ENCODE peak calls at places on chromosomes 13 and 19, in nine cellular contexts. One of them, this sample, is unnamed.

GRCh38 chr19:5880604-5881078 is 10.3 kb upstream of the FUT5 start:
- DNase-seq in aorta: peak; percentile 83
- DNase-seq in RWPE2: no peak
- DNase-seq in neural progenitor cell: no peak
- DNase-seq in uterus: peak; percentile 51
- DNase-seq in upper lobe of right lung: peak; percentile 74
- DNase-seq in CD4-positive, alpha-beta memory T cell: no peak
- DNase-seq in prostate gland: peak; percentile 57
- DNase-seq in A673: no peak
- DNase-seq in this sample: peak; percentile 86

GRCh38 chr13:29817604-29818378 is 32.6 kb downstream of the UBL3 start:
- DNase-seq in uterus: no peak
- DNase-seq in CD4-positive, alpha-beta memory T cell: no peak
- DNase-seq in A673: no peak
- DNase-seq in RWPE2: no peak
- DNase-seq in aorta: no peak
- DNase-seq in neural progenitor cell: no peak
- DNase-seq in prostate gland: no peak
- DNase-seq in upper lobe of right lung: no peak
- DNase-seq in this sample: no peak

GRCh38 chr13:104004572-104004971 is 938.4 kb upstream of the SLC10A2 start:
- DNase-seq in aorta: no peak
- DNase-seq in neural progenitor cell: no peak
- DNase-seq in uterus: no peak
- DNase-seq in CD4-positive, alpha-beta memory T cell: no peak
- DNase-seq in A673: no peak
- DNase-seq in upper lobe of right lung: no peak
- DNase-seq in RWPE2: no peak
- DNase-seq in prostate gland: no peak
- DNase-seq in this sample: no peak

GRCh38 chr13:95267662-95268369 is 33.4 kb downstream of the ABCC4 start:
- DNase-seq in RWPE2: no peak
- DNase-seq in neural progenitor cell: no peak
- DNase-seq in prostate gland: peak; percentile 61
- DNase-seq in A673: peak; percentile 90
- DNase-seq in uterus: no peak
- DNase-seq in aorta: peak; percentile 60
- DNase-seq in CD4-positive, alpha-beta memory T cell: no peak
- DNase-seq in upper lobe of right lung: no peak
- DNase-seq in this sample: peak; percentile 88

GRCh38 chr13:65095118-65095517 is 2135.0 kb downstream of the PCDH9 start:
- DNase-seq in neural progenitor cell: no peak
- DNase-seq in CD4-positive, alpha-beta memory T cell: no peak
- DNase-seq in aorta: no peak
- DNase-seq in upper lobe of right lung: no peak
- DNase-seq in RWPE2: no peak
- DNase-seq in uterus: no peak
- DNase-seq in prostate gland: no peak
- DNase-seq in A673: no peak
- DNase-seq in this sample: no peak

GRCh38 chr13:97030705-97031452 is 36.6 kb upstream of the OXGR1 start:
- DNase-seq in upper lobe of right lung: no peak
- DNase-seq in prostate gland: no peak
- DNase-seq in uterus: no peak
- DNase-seq in A673: peak; percentile 56
- DNase-seq in RWPE2: no peak
- DNase-seq in neural progenitor cell: peak; percentile 28
- DNase-seq in aorta: no peak
- DNase-seq in CD4-positive, alpha-beta memory T cell: no peak
- DNase-seq in this sample: peak; percentile 16

GRCh38 chr13:30857018-30857417 is 49.1 kb upstream of the MEDAG start:
- DNase-seq in A673: no peak
- DNase-seq in aorta: no peak
- DNase-seq in prostate gland: no peak
- DNase-seq in uterus: no peak
- DNase-seq in neural progenitor cell: no peak
- DNase-seq in CD4-positive, alpha-beta memory T cell: no peak
- DNase-seq in RWPE2: no peak
- DNase-seq in upper lobe of right lung: no peak
- DNase-seq in this sample: no peak

GRCh38 chr13:107867701-107868661 is 347.4 kb downstream of the LIG4 start:
- DNase-seq in prostate gland: no peak
- DNase-seq in aorta: peak; percentile 74
- DNase-seq in uterus: no peak
- DNase-seq in RWPE2: no peak
- DNase-seq in CD4-positive, alpha-beta memory T cell: no peak
- DNase-seq in neural progenitor cell: peak; percentile 83
- DNase-seq in upper lobe of right lung: peak; percentile 74
- DNase-seq in A673: peak; percentile 75
- DNase-seq in this sample: peak; percentile 12

GRCh38 chr13:111359237-111359915 is 38.9 kb downstream of the TEX29 start:
- DNase-seq in upper lobe of right lung: no peak
- DNase-seq in neural progenitor cell: peak; percentile 63
- DNase-seq in RWPE2: no peak
- DNase-seq in A673: no peak
- DNase-seq in aorta: no peak
- DNase-seq in CD4-positive, alpha-beta memory T cell: no peak
- DNase-seq in prostate gland: no peak
- DNase-seq in uterus: no peak
- DNase-seq in this sample: no peak

DNA sequence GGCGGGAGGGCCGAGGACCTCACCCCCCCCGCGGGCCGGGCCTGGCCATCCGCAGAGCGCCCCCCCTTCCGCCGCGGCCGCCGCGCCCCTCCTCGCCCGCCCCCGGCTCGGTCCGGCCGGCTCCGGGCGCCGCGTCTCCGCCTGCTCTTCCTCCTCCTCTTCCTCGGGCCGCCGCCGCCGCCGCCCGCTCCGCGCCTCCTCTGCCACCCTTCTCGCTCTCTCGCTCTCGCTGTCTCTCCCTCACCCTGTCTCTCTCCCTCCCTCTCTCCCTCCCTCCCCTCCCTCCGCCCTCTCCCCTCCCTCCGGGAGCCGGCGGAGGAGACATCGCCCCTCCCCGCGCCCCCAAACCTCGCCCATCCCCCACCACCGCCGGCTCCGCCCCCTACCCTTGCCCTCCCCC is at the start of gene SHANK1:
- DNase-seq in upper lobe of right lung: no peak
- DNase-seq in A673: peak; percentile 71
- DNase-seq in CD4-positive, alpha-beta memory T cell: no peak
- DNase-seq in aorta: no peak
- DNase-seq in neural progenitor cell: peak; percentile 64
- DNase-seq in RWPE2: no peak
- DNase-seq in uterus: no peak
- DNase-seq in prostate gland: no peak
- DNase-seq in this sample: no peak
- H3K4me1 ChIP-seq in upper lobe of right lung: no peaks in the 10 kb centered on the region
- H3K4me1 ChIP-seq in A673: peaks cover 54% of the 10 kb centered on the region
- H3K4me1 ChIP-seq in CD4-positive, alpha-beta memory T cell: no peaks in the 10 kb centered on the region
- H3K4me1 ChIP-seq in aorta: no peaks in the 10 kb centered on the region
- H3K4me1 ChIP-seq in neural progenitor cell: peaks cover 7% of the 10 kb centered on the region
- H3K4me1 ChIP-seq in RWPE2: no peaks in the 10 kb centered on the region
- H3K4me1 ChIP-seq in uterus: peaks cover 20% of the 10 kb centered on the region
- H3K4me1 ChIP-seq in prostate gland: peaks cover 4% of the 10 kb centered on the region
- H3K4me1 ChIP-seq in this sample: no peaks in the 10 kb centered on the region

GRCh38 chr19:19356901-19357566 is 36.4 kb downstream of the MAU2 start:
- DNase-seq in CD4-positive, alpha-beta memory T cell: no peak
- DNase-seq in A673: no peak
- DNase-seq in aorta: no peak
- DNase-seq in uterus: no peak
- DNase-seq in RWPE2: no peak
- DNase-seq in upper lobe of right lung: no peak
- DNase-seq in neural progenitor cell: no peak
- DNase-seq in prostate gland: no peak
- DNase-seq in this sample: no peak

GRCh38 chr19:19354007-19354406 is 33.4 kb downstream of the MAU2 start:
- DNase-seq in RWPE2: no peak
- DNase-seq in CD4-positive, alpha-beta memory T cell: no peak
- DNase-seq in upper lobe of right lung: no peak
- DNase-seq in neural progenitor cell: no peak
- DNase-seq in A673: no peak
- DNase-seq in prostate gland: no peak
- DNase-seq in uterus: no peak
- DNase-seq in aorta: no peak
- DNase-seq in this sample: no peak

GRCh38 chr19:19356500-19356899 is 35.9 kb downstream of the MAU2 start:
- DNase-seq in aorta: no peak
- DNase-seq in CD4-positive, alpha-beta memory T cell: no peak
- DNase-seq in A673: no peak
- DNase-seq in prostate gland: no peak
- DNase-seq in RWPE2: no peak
- DNase-seq in uterus: no peak
- DNase-seq in upper lobe of right lung: no peak
- DNase-seq in neural progenitor cell: no peak
- DNase-seq in this sample: no peak

GRCh38 chr19:19355606-19356139 is 35.0 kb downstream of the MAU2 start:
- DNase-seq in A673: no peak
- DNase-seq in upper lobe of right lung: no peak
- DNase-seq in aorta: no peak
- DNase-seq in uterus: no peak
- DNase-seq in prostate gland: no peak
- DNase-seq in neural progenitor cell: no peak
- DNase-seq in CD4-positive, alpha-beta memory T cell: no peak
- DNase-seq in RWPE2: no peak
- DNase-seq in this sample: no peak

DNA sequence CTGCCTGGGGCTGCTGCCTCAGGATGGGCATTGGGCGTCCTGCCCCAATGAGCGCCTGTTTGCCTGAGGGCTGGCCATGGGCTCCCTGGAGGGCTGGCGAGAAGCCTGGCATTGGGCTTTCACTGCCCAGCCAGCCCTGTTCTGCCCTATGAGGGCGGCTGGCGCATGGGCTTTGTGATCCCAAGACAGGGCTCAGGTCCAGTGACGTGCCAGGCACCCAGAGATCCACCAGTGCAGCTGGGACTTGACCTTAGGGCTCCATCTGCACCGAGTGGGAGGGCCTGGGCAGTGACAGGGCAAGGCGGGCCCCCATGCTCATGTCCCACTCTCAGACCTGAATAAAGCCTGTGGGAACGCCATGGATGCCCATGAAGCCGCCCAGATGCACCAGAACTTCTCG is 34.3 kb downstream of the MAU2 start:
- DNase-seq in A673: no peak
- DNase-seq in uterus: no peak
- DNase-seq in CD4-positive, alpha-beta memory T cell: no peak
- DNase-seq in prostate gland: no peak
- DNase-seq in neural progenitor cell: no peak
- DNase-seq in upper lobe of right lung: no peak
- DNase-seq in aorta: no peak
- DNase-seq in RWPE2: no peak
- DNase-seq in this sample: no peak
- H3K36me3 ChIP-seq in A673: peaks cover 41% of the 10 kb centered on the region
- H3K36me3 ChIP-seq in uterus: no peaks in the 10 kb centered on the region
- H3K36me3 ChIP-seq in CD4-positive, alpha-beta memory T cell: peaks cover 44% of the 10 kb centered on the region
- H3K36me3 ChIP-seq in prostate gland: peaks cover 30% of the 10 kb centered on the region
- H3K36me3 ChIP-seq in neural progenitor cell: no peaks in the 10 kb centered on the region
- H3K36me3 ChIP-seq in upper lobe of right lung: peaks cover 69% of the 10 kb centered on the region
- H3K36me3 ChIP-seq in aorta: no peaks in the 10 kb centered on the region
- H3K36me3 ChIP-seq in RWPE2: peaks cover 31% of the 10 kb centered on the region
- H3K36me3 ChIP-seq in this sample: peaks cover 9% of the 10 kb centered on the region

GRCh38 chr19:49869009-49869483 is 1.7 kb upstream of the PNKP start:
- DNase-seq in CD4-positive, alpha-beta memory T cell: no peak
- DNase-seq in prostate gland: no peak
- DNase-seq in neural progenitor cell: no peak
- DNase-seq in upper lobe of right lung: peak; percentile 95
- DNase-seq in aorta: peak; percentile 97
- DNase-seq in uterus: no peak
- DNase-seq in RWPE2: no peak
- DNase-seq in A673: no peak
- DNase-seq in this sample: no peak
- H3K4me3 ChIP-seq in CD4-positive, alpha-beta memory T cell: peak overlapping the region; percentile 70
- H3K4me3 ChIP-seq in prostate gland: peak overlapping the region; percentile 27
- H3K4me3 ChIP-seq in neural progenitor cell: peak overlapping the region; percentile 41
- H3K4me3 ChIP-seq in upper lobe of right lung: peak overlapping the region; percentile 45
- H3K4me3 ChIP-seq in aorta: no peak overlapping the region
- H3K4me3 ChIP-seq in uterus: peak overlapping the region; percentile 28
- H3K4me3 ChIP-seq in RWPE2: peak overlapping the region; percentile 32
- H3K4me3 ChIP-seq in A673: peak overlapping the region; percentile 52
- H3K4me3 ChIP-seq in this sample: peak overlapping the region; percentile 38

DNA sequence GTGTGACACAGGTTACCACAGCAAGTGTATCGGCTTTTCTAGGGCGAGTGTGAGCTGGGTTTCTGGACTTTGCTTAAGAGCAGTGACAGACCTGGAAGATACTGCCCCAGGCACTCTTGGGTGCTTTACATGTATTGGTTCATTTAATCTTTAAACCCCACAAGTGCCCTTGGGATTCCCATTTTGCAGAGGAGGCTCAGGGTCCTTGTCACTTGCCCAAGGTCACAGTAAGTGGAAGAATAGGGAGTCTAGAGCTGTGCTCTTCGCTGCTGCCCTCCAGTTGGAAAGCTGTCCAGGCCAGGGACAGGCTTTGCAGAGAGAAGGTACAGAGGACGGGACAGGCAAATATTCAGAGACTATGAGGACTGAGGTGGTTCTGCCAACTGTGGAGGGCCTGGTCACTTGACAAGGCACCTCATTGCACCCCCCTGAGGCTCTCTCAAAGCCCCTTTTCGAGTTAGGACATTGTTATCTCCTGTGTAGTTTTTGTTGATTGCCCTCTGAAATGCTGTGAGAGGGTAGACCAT is 42.4 kb downstream of the BBC3 start:
- DNase-seq in neural progenitor cell: no peak
- DNase-seq in CD4-positive, alpha-beta memory T cell: no peak
- DNase-seq in prostate gland: no peak
- DNase-seq in aorta: no peak
- DNase-seq in A673: no peak
- DNase-seq in RWPE2: no peak
- DNase-seq in uterus: no peak
- DNase-seq in upper lobe of right lung: no peak
- DNase-seq in this sample: no peak
- H3K4me1 ChIP-seq in neural progenitor cell: no peaks in the 10 kb centered on the region
- H3K4me1 ChIP-seq in CD4-positive, alpha-beta memory T cell: peaks cover 83% of the 10 kb centered on the region
- H3K4me1 ChIP-seq in prostate gland: peaks cover 3% of the 10 kb centered on the region
- H3K4me1 ChIP-seq in aorta: no peaks in the 10 kb centered on the region
- H3K4me1 ChIP-seq in A673: no peaks in the 10 kb centered on the region
- H3K4me1 ChIP-seq in RWPE2: no peaks in the 10 kb centered on the region
- H3K4me1 ChIP-seq in uterus: peaks cover 10% of the 10 kb centered on the region
- H3K4me1 ChIP-seq in upper lobe of right lung: peaks cover 32% of the 10 kb centered on the region
- H3K4me1 ChIP-seq in this sample: peaks cover 26% of the 10 kb centered on the region